ENCODE peak calls at places on chromosomes 3 and 15, in nine cellular contexts. H, R, B, F, P, A, N, L and W are unnamed samples.

GRCh38 chr3:114650808-114651207 is 357.0 kb downstream of the TIGIT start:
- DNase-seq in B (no peak), H (peak), A (no peak), L (no peak), F (no peak), R (no peak), P (no peak), N (no peak), W (no peak)

GRCh38 chr15:91338763-91339162 is 238.7 kb downstream of the SV2B start:
- DNase-seq in H (no peak), P (no peak), R (no peak), L (no peak), B (peak), F (peak), N (no peak), A (no peak), W (peak)

GRCh38 chr15:40991355-40991754 is 38.1 kb downstream of the CHAC1 start:
- DNase-seq in P (no peak), F (no peak), N (no peak), L (no peak), H (no peak), B (no peak), R (no peak), A (no peak), W (no peak)

GRCh38 chr3:88280326-88280725 is 130.6 kb downstream of the C3orf38 start:
- DNase-seq in F (no peak), A (no peak), R (no peak), L (no peak), B (no peak), P (no peak), H (no peak), N (no peak), W (no peak)

GRCh38 chr3:108127301-108127988 is 36.6 kb upstream of the CD47 start:
- DNase-seq in N (no peak), F (no peak), L (no peak), R (peak), H (no peak), A (no peak), P (no peak), B (no peak), W (no peak)

GRCh38 chr3:129000742-129001100 is 383 bp upstream of the EFCC1 start:
- DNase-seq in N (no peak), H (no peak), A (no peak), P (no peak), R (no peak), L (no peak), B (no peak), F (no peak), W (no peak)

GRCh38 chr15:78878356-78878755 is 5.7 kb downstream of the MORF4L1 start:
- DNase-seq in R (no peak), F (peak), A (no peak), N (no peak), H (no peak), L (no peak), B (no peak), P (no peak), W (no peak)

GRCh38 chr15:45285413-45285812 is 33.4 kb downstream of the SLC28A2 start:
- DNase-seq in H (no peak), B (no peak), A (no peak), P (no peak), R (no peak), F (no peak), L (no peak), N (no peak), W (no peak)

GRCh38 chr3:160564205-160564922 is 1.0 kb downstream of the KPNA4 start:
- DNase-seq in H (no peak), A (peak), N (no peak), L (no peak), P (peak), F (peak), R (peak), B (peak), W (peak)

GRCh38 chr3:177300039-177300833 is 103.0 kb upstream of the TBL1XR1 start:
- DNase-seq in P (peak), H (peak), R (no peak), L (no peak), N (no peak), B (no peak), F (peak), A (no peak), W (peak)

GRCh38 chr3:49625971-49626640 is 48.0 kb upstream of the APEH start:
- DNase-seq in P (no peak), L (no peak), A (no peak), F (peak), R (no peak), H (no peak), N (no peak), B (no peak), W (no peak)

GRCh38 chr3:170180107-170180951 is 1.2 kb downstream of the PHC3 start:
- DNase-seq in L (no peak), F (peak), B (peak), R (peak), N (no peak), A (no peak), P (no peak), H (peak), W (no peak)

GRCh38 chr15:44490628-44491027 is 46.3 kb upstream of the EIF3J start:
- DNase-seq in R (no peak), L (no peak), P (no peak), A (no peak), N (no peak), H (peak), B (no peak), F (no peak), W (no peak)

GRCh38 chr3:45942051-45942825 is 1.0 kb upstream of the CXCR6 start:
- DNase-seq in H (no peak), B (no peak), F (no peak), L (no peak), N (no peak), R (peak), A (no peak), P (peak), W (no peak)

GRCh38 chr3:156978471-156978961 is 152.4 kb downstream of the LEKR1 start:
- DNase-seq in R (no peak), H (no peak), B (no peak), P (no peak), L (no peak), N (no peak), F (no peak), A (no peak), W (no peak)

GRCh38 chr15:77059761-77060345 is 11.1 kb downstream of the TSPAN3 start:
- DNase-seq in R (no peak), B (no peak), P (no peak), F (peak), L (no peak), N (no peak), H (no peak), A (no peak), W (no peak)

GRCh38 chr3:129224984-129225393 is 24.4 kb upstream of the COPG1 start:
- DNase-seq in L (no peak), B (peak), A (peak), N (no peak), F (peak), P (peak), R (no peak), H (peak), W (peak)

GRCh38 chr15:95226835-95227234 is 995.5 kb downstream of the MCTP2 start:
- DNase-seq in A (no peak), F (no peak), R (no peak), N (no peak), P (no peak), B (peak), L (no peak), H (no peak), W (no peak)

GRCh38 chr3:131535131-131535530 is 32.4 kb upstream of the MRPL3 start:
- DNase-seq in R (no peak), B (peak), A (no peak), F (peak), H (peak), N (no peak), L (no peak), P (no peak), W (no peak)

GRCh38 chr3:118734664-118735063 is 300.0 kb downstream of the IGSF11 start:
- DNase-seq in A (no peak), R (no peak), P (peak), B (no peak), F (no peak), H (no peak), L (no peak), N (no peak), W (no peak)

GRCh38 chr3:190261740-190262139 is 60.5 kb downstream of the CLDN1 start:
- DNase-seq in L (no peak), P (no peak), R (no peak), H (no peak), F (no peak), N (no peak), B (peak), A (no peak), W (no peak)

GRCh38 chr15:86300371-86301106 is 220.9 kb downstream of the AGBL1 start:
- DNase-seq in H (no peak), L (no peak), P (no peak), F (no peak), A (no peak), N (no peak), B (no peak), R (no peak), W (no peak)

GRCh38 chr3:172102123-172102882 is 62.9 kb downstream of the FNDC3B start:
- DNase-seq in H (no peak), N (no peak), P (peak), F (no peak), B (no peak), A (no peak), R (peak), L (no peak), W (peak)

GRCh38 chr3:127254730-127255129 is 33.1 kb downstream of the PRR20G start:
- DNase-seq in P (no peak), H (no peak), L (no peak), B (peak), N (peak), A (no peak), R (no peak), F (peak), W (peak)

GRCh38 chr3:119294402-119294888 is 262 bp downstream of the ARHGAP31 start:
- DNase-seq in P (peak), A (peak), R (peak), F (no peak), L (no peak), N (peak), H (no peak), B (peak), W (peak)

GRCh38 chr3:197487911-197488391 is 67.8 kb downstream of the BDH1 start:
- DNase-seq in L (no peak), F (peak), B (peak), A (no peak), P (peak), N (no peak), H (peak), R (no peak), W (peak)

GRCh38 chr3:180229113-180229512 is 192.4 kb upstream of the PEX5L start:
- DNase-seq in L (no peak), N (no peak), B (no peak), F (no peak), P (no peak), H (no peak), A (no peak), R (peak), W (no peak)

GRCh38 chr15:70190296-70190695 is 92.6 kb upstream of the TLE3 start:
- DNase-seq in L (no peak), R (no peak), N (no peak), H (no peak), P (no peak), B (no peak), F (no peak), A (no peak), W (no peak)

GRCh38 chr3:17032407-17033034 is 147.8 kb downstream of the PLCL2 start:
- DNase-seq in P (peak), A (no peak), B (peak), H (peak), L (no peak), N (no peak), R (no peak), F (peak), W (peak)

GRCh38 chr3:120555661-120556509 is 40.3 kb upstream of the NDUFB4 start:
- DNase-seq in B (no peak), H (no peak), N (no peak), R (no peak), L (no peak), F (peak), P (peak), A (no peak), W (no peak)

GRCh38 chr15:77746254-77747174 is 113.8 kb upstream of the LINGO1 start:
- DNase-seq in L (no peak), F (no peak), B (no peak), H (no peak), A (no peak), R (no peak), N (no peak), P (no peak), W (no peak)

GRCh38 chr15:60898896-60899295 is 330.2 kb downstream of the RORA start:
- DNase-seq in B (no peak), L (no peak), P (no peak), H (no peak), F (no peak), A (no peak), N (no peak), R (no peak), W (no peak)
- TF ChIP-seq CTCF in B (no peak), L (no peak), P (no peak), H (no peak), F (no peak), A (no peak), N (no peak), R (no peak), W (no peak)

DNA sequence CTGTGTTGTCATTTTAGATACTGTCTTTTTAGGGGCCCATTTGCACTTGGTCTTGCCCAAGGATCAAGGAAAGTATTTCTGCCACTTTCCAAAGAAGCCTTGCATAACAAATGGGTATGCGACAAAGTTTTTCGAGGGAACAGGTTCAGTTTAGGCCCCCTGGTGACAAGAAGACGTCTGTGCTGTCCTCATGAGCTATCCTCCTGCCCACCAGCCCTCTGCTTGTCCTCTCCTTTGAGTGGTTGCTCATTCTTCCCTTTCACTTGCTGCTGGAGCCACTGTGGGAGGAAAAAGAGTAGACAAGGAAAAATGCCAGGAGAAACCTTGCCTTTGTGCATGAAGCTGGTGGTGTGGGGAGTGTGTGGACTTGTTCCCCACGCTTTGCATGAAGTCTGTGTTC is 171.9 kb downstream of the CACNA2D3 start:
- DNase-seq in H (no peak), P (no peak), B (no peak), F (no peak), R (no peak), N (no peak), L (no peak), A (no peak), W (no peak)
- TF ChIP-seq CTCF in H (no peak), P (no peak), B (no peak), F (no peak), R (no peak), N (no peak), L (no peak), A (no peak), W (no peak)

DNA sequence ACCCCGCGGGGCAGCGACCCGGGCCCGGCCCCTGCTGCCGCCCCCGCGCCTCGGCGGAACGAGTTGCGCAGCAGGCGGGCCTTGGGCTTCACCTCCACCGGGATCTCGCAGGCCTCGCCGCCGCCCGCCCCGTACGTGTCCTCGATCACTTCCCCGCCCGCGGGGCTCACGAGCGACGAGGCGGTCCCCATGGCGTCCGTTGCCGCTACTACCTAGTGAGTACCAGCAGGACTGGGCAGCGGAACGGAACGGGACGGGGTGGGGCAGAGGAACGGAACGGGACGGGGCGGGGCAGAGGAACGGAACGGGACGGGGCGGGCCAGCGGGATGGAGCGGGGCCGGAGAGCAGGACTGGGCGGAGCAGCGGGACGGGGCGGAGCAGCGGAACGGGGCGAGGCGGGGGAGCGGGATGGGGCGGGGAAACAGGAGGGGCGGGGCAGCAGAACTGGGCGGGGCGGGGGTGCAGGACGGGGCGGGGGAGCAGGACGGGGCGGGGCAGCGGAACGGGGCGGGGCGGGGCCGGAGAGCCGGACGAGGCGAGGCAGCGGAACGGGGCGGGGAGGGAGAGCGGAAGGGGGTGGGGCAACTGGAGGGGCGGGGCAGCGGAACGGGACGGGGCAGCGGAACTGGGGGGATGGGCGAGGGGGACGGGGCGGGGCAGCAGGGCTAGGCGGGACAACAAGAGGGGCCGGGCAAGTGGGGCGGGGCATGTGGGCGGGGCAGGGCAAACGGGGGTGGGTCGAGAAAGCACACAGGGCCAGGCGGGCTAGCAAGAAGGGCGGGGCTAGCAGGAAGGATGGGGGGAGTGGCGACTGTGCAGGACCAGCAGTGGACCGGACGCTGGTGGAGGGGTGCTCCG is at the start of gene NPHP3:
- DNase-seq in N (peak), R (peak), L (peak), P (peak), F (peak), B (peak), H (peak), A (peak), W (peak)
- TF ChIP-seq CTCF in N (no peak), R (no peak), L (peak), P (peak), F (no peak), B (no peak), H (peak), A (no peak), W (no peak)

GRCh38 chr15:42723068-42723467 is 13.9 kb downstream of the CDAN1 start:
- DNase-seq in F (no peak), P (no peak), B (peak), L (no peak), R (no peak), H (no peak), N (no peak), A (no peak), W (no peak)
- TF ChIP-seq CTCF in F (peak), P (peak), B (no peak), L (peak), R (no peak), H (peak), N (peak), A (no peak), W (no peak)

DNA sequence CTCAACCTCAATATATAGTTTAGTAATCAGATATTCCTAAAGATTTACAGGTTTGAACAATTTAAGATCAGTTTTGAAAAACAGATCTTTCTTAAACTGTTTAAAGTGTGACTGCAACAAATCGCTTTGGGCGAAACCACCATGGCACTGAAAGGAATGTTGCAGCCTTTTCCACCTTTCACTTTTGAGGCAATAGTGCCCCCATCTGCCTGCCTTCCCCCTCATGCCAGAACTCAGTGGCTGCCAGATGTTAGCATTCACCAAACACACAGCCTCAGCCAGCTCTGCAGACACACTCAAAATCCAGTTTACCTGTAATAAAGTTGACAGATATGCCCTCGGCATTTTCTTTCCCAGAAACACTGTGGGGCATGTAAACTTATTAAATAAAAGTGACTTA is 3.3 kb downstream of the LYSMD4 start:
- DNase-seq in A (no peak), P (no peak), F (peak), L (no peak), H (peak), N (no peak), B (peak), R (peak), W (peak)
- TF ChIP-seq CTCF in A (peak), P (peak), F (peak), L (peak), H (peak), N (peak), B (peak), R (peak), W (peak)

GRCh38 chr15:82079736-82080135 is 33.9 kb upstream of the MEX3B start:
- DNase-seq in L (no peak), R (no peak), H (peak), A (no peak), N (no peak), B (no peak), F (peak), P (no peak), W (no peak)

GRCh38 chr15:82080774-82081173 is 35.0 kb upstream of the MEX3B start:
- DNase-seq in N (no peak), F (no peak), H (no peak), R (no peak), L (no peak), A (no peak), B (no peak), P (no peak), W (no peak)

GRCh38 chr15:82086243-82086995 is 40.6 kb upstream of the MEX3B start:
- DNase-seq in P (no peak), R (no peak), A (no peak), F (no peak), H (no peak), N (no peak), L (no peak), B (no peak), W (no peak)

DNA sequence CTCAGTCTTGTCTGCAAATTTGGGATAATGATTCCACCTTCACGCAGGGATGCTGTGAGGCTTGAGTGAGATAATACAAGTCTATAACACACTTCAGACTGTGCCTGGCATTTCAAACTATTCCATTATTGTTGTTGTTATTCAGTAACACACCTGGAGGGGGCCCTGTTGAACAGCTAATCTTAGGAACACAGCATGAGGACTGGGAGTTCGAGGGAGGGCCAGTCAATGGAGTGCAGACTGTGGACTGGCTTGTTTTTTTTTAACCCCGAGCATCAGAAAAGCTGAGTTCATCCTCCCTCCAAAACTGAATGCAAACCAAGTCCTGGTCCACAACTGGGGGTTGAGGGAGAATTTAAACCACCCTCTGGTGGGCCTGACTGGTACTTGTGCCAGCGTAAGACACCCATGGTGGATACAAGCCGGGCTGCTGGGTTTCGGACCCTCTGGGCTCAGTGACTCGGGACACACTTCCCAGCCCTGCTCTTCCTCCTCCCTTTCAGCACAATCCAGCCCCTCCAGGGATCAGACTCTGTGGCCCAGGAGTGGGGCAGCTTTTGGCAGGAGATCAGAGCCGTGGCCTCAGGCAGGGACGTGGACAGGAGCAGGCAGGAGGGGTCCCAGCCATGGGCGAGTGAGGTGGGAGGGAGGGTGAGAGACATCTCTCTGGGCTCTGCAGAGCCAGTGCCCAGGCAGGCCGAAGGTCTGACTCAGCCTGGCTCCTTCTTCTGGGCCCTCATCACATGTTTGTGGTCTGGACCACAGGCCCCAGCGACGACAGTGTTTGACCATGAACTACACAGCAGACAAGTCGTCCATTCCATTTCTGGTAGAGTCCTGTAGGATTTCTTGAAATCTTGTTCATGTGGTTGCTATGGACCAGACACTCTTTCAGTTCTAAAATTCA is 36.3 kb upstream of the MEX3B start:
- DNase-seq in H (peak), P (no peak), A (no peak), L (no peak), R (no peak), N (no peak), F (peak), B (peak), W (no peak)
- TF ChIP-seq CTCF in H (peak), P (no peak), A (no peak), L (peak), R (no peak), N (no peak), F (peak), B (peak), W (peak)